ENCODE peak calls at places on chromosome 1, in six cellular contexts. One of them, this sample, is unnamed.

GRCh38 chr1:38608202-38608864 is 251.2 kb downstream of the RRAGC start:
- DNase-seq in NCI-H1930: peak
- DNase-seq in NCI-H2081: no peak
- DNase-seq in adrenal gland: no peak
- DNase-seq in NCI-H2171 treated with DMSO at 0.1 percent for 48 hours: no peak
- DNase-seq in myocyte: peak
- DNase-seq in this sample: no peak

GRCh38 chr1:174157157-174157806 is 2.0 kb upstream of the RABGAP1L start:
- DNase-seq in NCI-H1930: no peak
- DNase-seq in NCI-H2081: no peak
- DNase-seq in adrenal gland: no peak
- DNase-seq in NCI-H2171 treated with DMSO at 0.1 percent for 48 hours: no peak
- DNase-seq in myocyte: no peak
- DNase-seq in this sample: no peak

GRCh38 chr1:169892819-169893644 is 664 bp downstream of the SCYL3 start:
- DNase-seq in NCI-H1930: no peak
- DNase-seq in NCI-H2081: peak
- DNase-seq in adrenal gland: peak
- DNase-seq in NCI-H2171 treated with DMSO at 0.1 percent for 48 hours: no peak
- DNase-seq in myocyte: no peak
- DNase-seq in this sample: no peak

GRCh38 chr1:218930472-218930871 is 243.2 kb upstream of the LYPLAL1 start:
- DNase-seq in NCI-H1930: no peak
- DNase-seq in NCI-H2081: no peak
- DNase-seq in adrenal gland: no peak
- DNase-seq in NCI-H2171 treated with DMSO at 0.1 percent for 48 hours: no peak
- DNase-seq in myocyte: no peak
- DNase-seq in this sample: no peak

GRCh38 chr1:17403081-17403480 is 31.1 kb downstream of the PADI6 start:
- DNase-seq in NCI-H1930: no peak
- DNase-seq in NCI-H2081: no peak
- DNase-seq in adrenal gland: no peak
- DNase-seq in NCI-H2171 treated with DMSO at 0.1 percent for 48 hours: no peak
- DNase-seq in myocyte: no peak
- DNase-seq in this sample: no peak

GRCh38 chr1:243268284-243268653 is 12.4 kb downstream of the SDCCAG8 start:
- DNase-seq in NCI-H1930: no peak
- DNase-seq in NCI-H2081: no peak
- DNase-seq in adrenal gland: no peak
- DNase-seq in NCI-H2171 treated with DMSO at 0.1 percent for 48 hours: no peak
- DNase-seq in myocyte: no peak
- DNase-seq in this sample: no peak

GRCh38 chr1:245671966-245672767 is 517.4 kb downstream of the KIF26B start:
- DNase-seq in NCI-H1930: no peak
- DNase-seq in NCI-H2081: no peak
- DNase-seq in adrenal gland: no peak
- DNase-seq in NCI-H2171 treated with DMSO at 0.1 percent for 48 hours: peak
- DNase-seq in myocyte: no peak
- DNase-seq in this sample: no peak

GRCh38 chr1:38741341-38741740 is 118.2 kb downstream of the RRAGC start:
- DNase-seq in NCI-H1930: no peak
- DNase-seq in NCI-H2081: no peak
- DNase-seq in adrenal gland: no peak
- DNase-seq in NCI-H2171 treated with DMSO at 0.1 percent for 48 hours: no peak
- DNase-seq in myocyte: no peak
- DNase-seq in this sample: no peak

GRCh38 chr1:16402742-16403141 is 34.5 kb downstream of the SPATA21 start:
- DNase-seq in NCI-H1930: no peak
- DNase-seq in NCI-H2081: no peak
- DNase-seq in adrenal gland: no peak
- DNase-seq in NCI-H2171 treated with DMSO at 0.1 percent for 48 hours: no peak
- DNase-seq in myocyte: no peak
- DNase-seq in this sample: no peak

GRCh38 chr1:151994956-151995355 is 1.3 kb upstream of the S100A10 start:
- DNase-seq in NCI-H1930: no peak
- DNase-seq in NCI-H2081: no peak
- DNase-seq in adrenal gland: peak
- DNase-seq in NCI-H2171 treated with DMSO at 0.1 percent for 48 hours: no peak
- DNase-seq in myocyte: peak
- DNase-seq in this sample: no peak

This sample was measured in CD14-positive monocyte.